ENCODE peak calls at places on chromosomes 11 and 22, in eight cellular contexts. Z, Q, C, U, F, Y, D and H are unnamed samples.

GRCh38 chr11:72235351-72236057 is 8.5 kb downstream of the PHOX2A start:
- DNase-seq in Z (no peak), Q (no peak), C (no peak), U (peak), F (no peak), Y (no peak), D (no peak), H (no peak)

GRCh38 chr22:38871360-38872171 is 450 bp downstream of the CBX6 start:
- DNase-seq in Z (peak), Q (no peak), C (no peak), U (peak), F (no peak), Y (peak), D (peak), H (no peak)

GRCh38 chr11:7257744-7258143 is 6.0 kb downstream of the SYT9 start:
- DNase-seq in Z (no peak), Q (no peak), C (no peak), U (no peak), F (no peak), Y (no peak), D (no peak), H (no peak)

GRCh38 chr22:39216143-39216490 is 28.7 kb downstream of the PDGFB start:
- DNase-seq in Z (peak), Q (no peak), C (no peak), U (no peak), F (no peak), Y (no peak), D (no peak), H (no peak)

GRCh38 chr22:29625090-29625825 is 21.8 kb downstream of the NF2 start:
- DNase-seq in Z (no peak), Q (peak), C (no peak), U (peak), F (peak), Y (peak), D (peak), H (peak)

GRCh38 chr11:47406896-47407745 is 1.3 kb upstream of the SLC39A13 start:
- DNase-seq in Z (no peak), Q (peak), C (no peak), U (peak), F (no peak), Y (peak), D (no peak), H (no peak)

GRCh38 chr22:39496131-39496838 is 5.8 kb upstream of the MIEF1 start:
- DNase-seq in Z (no peak), Q (peak), C (peak), U (peak), F (peak), Y (peak), D (peak), H (peak)

GRCh38 chr11:86551286-86551685 is 121.1 kb downstream of the ME3 start:
- DNase-seq in Z (no peak), Q (peak), C (no peak), U (no peak), F (no peak), Y (no peak), D (peak), H (peak)

GRCh38 chr22:37161442-37161841 is 11.7 kb upstream of the IL2RB start:
- DNase-seq in Z (peak), Q (no peak), C (no peak), U (peak), F (no peak), Y (peak), D (peak), H (no peak)

GRCh38 chr11:134394311-134394710 is 17.7 kb downstream of the B3GAT1 start:
- DNase-seq in Z (no peak), Q (no peak), C (no peak), U (no peak), F (no peak), Y (no peak), D (no peak), H (no peak)